ENCODE peak calls at places on chromosomes 6 and 20, in eight cellular contexts. One of them, this sample, is unnamed.

GRCh38 chr6:142681099-142681498 is 263.9 kb downstream of the HIVEP2 start:
- DNase-seq in K562: no peak
- DNase-seq in neural progenitor cell: no peak
- DNase-seq in OCI-LY7: no peak
- DNase-seq in IMR-90: no peak
- DNase-seq in A549: no peak
- DNase-seq in HCT116: no peak
- DNase-seq in HepG2: no peak
- DNase-seq in this sample: no peak

GRCh38 chr20:25011831-25012241 is 19.3 kb upstream of the APMAP start:
- DNase-seq in IMR-90: no peak
- DNase-seq in A549: no peak
- DNase-seq in HepG2: no peak
- DNase-seq in OCI-LY7: no peak
- DNase-seq in K562: no peak
- DNase-seq in HCT116: no peak
- DNase-seq in neural progenitor cell: no peak
- DNase-seq in this sample: no peak

GRCh38 chr6:76790045-76790796 is 673.1 kb downstream of the HTR1B start:
- DNase-seq in HCT116: no peak
- DNase-seq in A549: no peak
- DNase-seq in OCI-LY7: no peak
- DNase-seq in neural progenitor cell: no peak
- DNase-seq in K562: no peak
- DNase-seq in HepG2: peak
- DNase-seq in IMR-90: no peak
- DNase-seq in this sample: no peak

GRCh38 chr6:1382883-1383728 is 6.3 kb upstream of the FOXF2 start:
- DNase-seq in OCI-LY7: no peak
- DNase-seq in A549: no peak
- DNase-seq in neural progenitor cell: peak
- DNase-seq in K562: no peak
- DNase-seq in IMR-90: no peak
- DNase-seq in HepG2: no peak
- DNase-seq in HCT116: no peak
- DNase-seq in this sample: peak

GRCh38 chr6:170449835-170450753 is 103.0 kb downstream of the PSMB1 start:
- DNase-seq in OCI-LY7: no peak
- DNase-seq in A549: no peak
- DNase-seq in IMR-90: no peak
- DNase-seq in K562: no peak
- DNase-seq in neural progenitor cell: no peak
- DNase-seq in HepG2: no peak
- DNase-seq in HCT116: no peak
- DNase-seq in this sample: peak

GRCh38 chr20:37968726-37969401 is 64.4 kb downstream of the TTI1 start:
- DNase-seq in neural progenitor cell: peak
- DNase-seq in OCI-LY7: no peak
- DNase-seq in HCT116: no peak
- DNase-seq in IMR-90: no peak
- DNase-seq in HepG2: no peak
- DNase-seq in K562: no peak
- DNase-seq in A549: peak
- DNase-seq in this sample: no peak

GRCh38 chr20:62887147-62887859 is 25.7 kb upstream of the TCFL5 start:
- DNase-seq in K562: no peak
- DNase-seq in OCI-LY7: no peak
- DNase-seq in neural progenitor cell: no peak
- DNase-seq in A549: no peak
- DNase-seq in IMR-90: peak
- DNase-seq in HepG2: peak
- DNase-seq in HCT116: no peak
- DNase-seq in this sample: peak

GRCh38 chr20:46056970-46057855 is 28.2 kb downstream of the SLC12A5 start:
- DNase-seq in HepG2: no peak
- DNase-seq in OCI-LY7: no peak
- DNase-seq in HCT116: no peak
- DNase-seq in A549: no peak
- DNase-seq in IMR-90: peak
- DNase-seq in neural progenitor cell: peak
- DNase-seq in K562: peak
- DNase-seq in this sample: peak

GRCh38 chr20:14142171-14142570 is 146.9 kb downstream of the MACROD2 start:
- DNase-seq in IMR-90: peak
- DNase-seq in K562: no peak
- DNase-seq in HepG2: peak
- DNase-seq in neural progenitor cell: peak
- DNase-seq in OCI-LY7: peak
- DNase-seq in A549: peak
- DNase-seq in HCT116: peak
- DNase-seq in this sample: peak

GRCh38 chr20:22757424-22758189 is 173.2 kb upstream of the FOXA2 start:
- DNase-seq in neural progenitor cell: no peak
- DNase-seq in A549: no peak
- DNase-seq in HCT116: no peak
- DNase-seq in OCI-LY7: no peak
- DNase-seq in HepG2: no peak
- DNase-seq in IMR-90: no peak
- DNase-seq in K562: peak
- DNase-seq in this sample: no peak

GRCh38 chr6:125947581-125947980 is 9.0 kb upstream of the HINT3 start:
- DNase-seq in OCI-LY7: no peak
- DNase-seq in A549: peak
- DNase-seq in HepG2: no peak
- DNase-seq in neural progenitor cell: no peak
- DNase-seq in HCT116: no peak
- DNase-seq in K562: no peak
- DNase-seq in IMR-90: peak
- DNase-seq in this sample: peak

GRCh38 chr6:106746660-106747059 is 117.3 kb downstream of the QRSL1 start:
- DNase-seq in A549: peak
- DNase-seq in HepG2: peak
- DNase-seq in OCI-LY7: no peak
- DNase-seq in K562: no peak
- DNase-seq in neural progenitor cell: no peak
- DNase-seq in IMR-90: peak
- DNase-seq in HCT116: no peak
- DNase-seq in this sample: no peak

GRCh38 chr6:33276581-33276863 is 401 bp upstream of the B3GALT4 start:
- DNase-seq in A549: no peak
- DNase-seq in HepG2: no peak
- DNase-seq in K562: no peak
- DNase-seq in HCT116: no peak
- DNase-seq in neural progenitor cell: no peak
- DNase-seq in IMR-90: no peak
- DNase-seq in OCI-LY7: peak
- DNase-seq in this sample: peak

GRCh38 chr6:43970068-43970912 is 157.0 kb downstream of the MRPL14 start:
- DNase-seq in neural progenitor cell: no peak
- DNase-seq in K562: no peak
- DNase-seq in A549: no peak
- DNase-seq in HepG2: no peak
- DNase-seq in IMR-90: no peak
- DNase-seq in HCT116: no peak
- DNase-seq in OCI-LY7: no peak
- DNase-seq in this sample: no peak

GRCh38 chr20:34427331-34427730 is 64.3 kb downstream of the ITCH start:
- DNase-seq in IMR-90: no peak
- DNase-seq in neural progenitor cell: no peak
- DNase-seq in HCT116: no peak
- DNase-seq in A549: no peak
- DNase-seq in OCI-LY7: no peak
- DNase-seq in K562: no peak
- DNase-seq in HepG2: no peak
- DNase-seq in this sample: no peak
- H3K4me2 ChIP-seq in IMR-90: no peak
- H3K4me2 ChIP-seq in neural progenitor cell: no peak
- H3K4me2 ChIP-seq in HCT116: no peak
- H3K4me2 ChIP-seq in A549: no peak
- H3K4me2 ChIP-seq in OCI-LY7: no peak
- H3K4me2 ChIP-seq in K562: no peak
- H3K4me2 ChIP-seq in HepG2: no peak
- H3K4me2 ChIP-seq in this sample: no peak

GRCh38 chr6:18488526-18489270 is 101.5 kb downstream of the RNF144B start:
- DNase-seq in OCI-LY7: no peak
- DNase-seq in K562: no peak
- DNase-seq in IMR-90: peak
- DNase-seq in A549: no peak
- DNase-seq in neural progenitor cell: no peak
- DNase-seq in HepG2: no peak
- DNase-seq in HCT116: no peak
- DNase-seq in this sample: no peak
- H3K27ac ChIP-seq in OCI-LY7: no peak
- H3K27ac ChIP-seq in K562: no peak
- H3K27ac ChIP-seq in IMR-90: no peak
- H3K27ac ChIP-seq in A549: no peak
- H3K27ac ChIP-seq in neural progenitor cell: no peak
- H3K27ac ChIP-seq in HepG2: no peak
- H3K27ac ChIP-seq in HCT116: no peak
- H3K27ac ChIP-seq in this sample: no peak

DNA sequence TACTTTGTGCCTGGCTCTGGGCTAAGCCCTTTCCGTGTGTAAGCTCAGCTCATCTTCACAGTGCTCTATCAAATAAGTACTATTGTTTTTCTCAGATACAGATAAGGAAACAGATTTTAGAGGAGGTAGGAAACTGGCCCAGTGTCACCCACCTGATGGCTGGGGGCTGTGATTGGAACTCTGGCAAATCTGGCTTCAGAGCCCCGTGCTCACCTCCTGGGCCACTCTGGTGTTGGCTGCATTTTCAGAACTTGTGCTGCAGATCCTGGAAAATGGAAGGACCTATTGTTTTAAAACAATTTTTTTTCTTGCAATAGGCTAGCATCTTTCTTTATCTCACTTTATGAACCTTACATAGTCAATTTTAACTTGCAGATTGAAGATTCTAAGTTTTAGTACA is 5.7 kb downstream of the STX16 start:
- DNase-seq in neural progenitor cell: no peak
- DNase-seq in A549: no peak
- DNase-seq in OCI-LY7: no peak
- DNase-seq in K562: no peak
- DNase-seq in HepG2: no peak
- DNase-seq in IMR-90: no peak
- DNase-seq in HCT116: no peak
- DNase-seq in this sample: no peak
- H3K4me2 ChIP-seq in neural progenitor cell: peak
- H3K4me2 ChIP-seq in A549: no peak
- H3K4me2 ChIP-seq in OCI-LY7: peak
- H3K4me2 ChIP-seq in K562: no peak
- H3K4me2 ChIP-seq in HepG2: no peak
- H3K4me2 ChIP-seq in IMR-90: peak
- H3K4me2 ChIP-seq in HCT116: no peak
- H3K4me2 ChIP-seq in this sample: peak

DNA sequence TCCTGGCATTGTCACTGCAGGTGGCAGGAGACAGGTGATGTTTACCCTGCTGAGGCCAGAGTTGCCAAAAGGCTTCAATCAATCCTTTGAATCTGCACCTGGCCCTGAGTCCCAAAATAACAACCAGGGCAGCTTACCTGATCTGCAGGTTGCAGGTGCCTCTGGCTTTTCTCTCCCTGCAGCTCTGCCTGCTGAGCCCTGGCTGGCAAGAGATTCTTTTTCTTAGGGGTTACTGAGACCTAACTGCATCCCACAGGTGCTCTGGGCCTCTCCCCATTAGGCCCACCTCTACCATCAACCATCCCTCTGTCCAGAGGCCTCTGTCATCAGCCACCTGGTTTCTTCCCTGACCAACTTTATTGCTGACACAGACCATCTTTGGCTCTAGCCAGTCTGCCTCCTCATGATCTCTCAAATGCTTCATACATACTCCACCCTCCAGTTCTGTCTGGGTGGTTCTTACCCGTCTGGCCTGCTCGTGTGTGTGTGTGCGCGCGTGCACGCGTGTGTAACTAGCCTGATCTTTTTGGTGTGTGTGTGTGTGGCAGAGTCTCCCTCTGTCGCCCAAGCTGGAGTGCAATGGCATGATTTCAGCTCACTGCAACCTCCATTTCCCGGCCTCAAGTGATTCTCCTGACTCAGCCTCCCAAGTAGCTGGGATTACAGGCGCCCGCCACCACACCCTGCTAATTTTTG is 13.7 kb downstream of the BCL2L1 start:
- DNase-seq in HCT116: no peak
- DNase-seq in A549: no peak
- DNase-seq in OCI-LY7: peak
- DNase-seq in IMR-90: no peak
- DNase-seq in HepG2: no peak
- DNase-seq in neural progenitor cell: no peak
- DNase-seq in K562: no peak
- DNase-seq in this sample: no peak
- H3K27ac ChIP-seq in HCT116: peak
- H3K27ac ChIP-seq in A549: peak
- H3K27ac ChIP-seq in OCI-LY7: peak
- H3K27ac ChIP-seq in IMR-90: no peak
- H3K27ac ChIP-seq in HepG2: peak
- H3K27ac ChIP-seq in neural progenitor cell: no peak
- H3K27ac ChIP-seq in K562: no peak
- H3K27ac ChIP-seq in this sample: no peak

DNA sequence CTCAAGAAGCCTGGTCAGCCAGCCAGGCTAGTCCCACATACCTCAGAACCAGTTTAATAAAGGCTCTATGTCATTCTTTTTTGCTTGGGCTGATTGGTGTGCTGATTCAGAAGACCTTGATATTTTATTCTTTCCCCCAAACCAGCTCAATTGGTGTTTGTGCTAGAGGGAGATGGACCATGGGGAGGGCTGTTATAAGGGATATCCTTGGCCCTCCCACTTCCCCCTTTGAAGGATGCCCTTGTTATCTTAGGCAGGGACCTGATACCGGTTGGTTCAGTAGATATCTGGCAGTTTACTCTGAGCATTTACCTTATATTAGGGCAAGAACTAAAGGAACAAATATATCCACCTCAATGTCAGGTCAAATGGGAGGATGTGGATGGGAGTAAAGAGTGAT is 207.4 kb downstream of the LRFN2 start:
- DNase-seq in IMR-90: no peak
- DNase-seq in HepG2: no peak
- DNase-seq in HCT116: no peak
- DNase-seq in K562: no peak
- DNase-seq in neural progenitor cell: no peak
- DNase-seq in A549: no peak
- DNase-seq in OCI-LY7: no peak
- DNase-seq in this sample: no peak
- H3K4me2 ChIP-seq in IMR-90: no peak
- H3K4me2 ChIP-seq in HepG2: no peak
- H3K4me2 ChIP-seq in HCT116: no peak
- H3K4me2 ChIP-seq in K562: peak
- H3K4me2 ChIP-seq in neural progenitor cell: no peak
- H3K4me2 ChIP-seq in A549: no peak
- H3K4me2 ChIP-seq in OCI-LY7: no peak
- H3K4me2 ChIP-seq in this sample: no peak

DNA sequence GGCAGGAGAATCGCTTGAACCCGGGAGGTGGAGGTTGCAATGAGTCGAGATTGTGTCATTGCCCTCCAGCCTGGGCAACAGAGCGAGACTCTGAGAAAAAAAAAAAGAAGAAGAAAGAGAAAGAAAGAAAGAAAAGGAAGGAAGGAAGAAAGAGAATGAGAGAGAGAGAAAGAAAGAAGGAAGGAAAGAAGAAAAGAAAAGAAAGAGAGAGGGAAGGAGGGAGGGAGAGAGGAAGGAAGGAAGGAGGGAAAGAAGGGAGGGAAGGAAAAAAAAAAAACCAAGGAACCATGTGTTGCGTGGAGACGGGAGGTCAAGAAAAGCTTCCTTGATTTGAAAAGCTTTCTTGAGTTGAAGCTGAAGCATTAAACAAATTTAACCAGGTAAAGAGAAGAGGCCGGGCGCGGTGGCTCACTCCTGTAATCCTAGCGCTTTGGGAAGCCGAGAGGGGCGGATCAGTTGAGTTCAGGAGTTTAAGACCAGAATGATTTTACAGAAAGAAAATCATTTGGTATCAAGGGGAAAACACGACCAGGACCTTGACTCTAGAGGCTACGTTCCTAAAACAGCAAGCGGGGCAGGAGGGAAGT is 90.5 kb upstream of the PRSS16 start:
- DNase-seq in neural progenitor cell: peak
- DNase-seq in IMR-90: no peak
- DNase-seq in A549: no peak
- DNase-seq in HepG2: no peak
- DNase-seq in K562: no peak
- DNase-seq in OCI-LY7: no peak
- DNase-seq in HCT116: no peak
- DNase-seq in this sample: no peak
- H3K27ac ChIP-seq in neural progenitor cell: no peak
- H3K27ac ChIP-seq in IMR-90: no peak
- H3K27ac ChIP-seq in A549: peak
- H3K27ac ChIP-seq in HepG2: no peak
- H3K27ac ChIP-seq in K562: peak
- H3K27ac ChIP-seq in OCI-LY7: peak
- H3K27ac ChIP-seq in HCT116: peak
- H3K27ac ChIP-seq in this sample: no peak

This sample was measured in osteoblast.